ENCODE peak calls at places on chromosome 16, in seven cellular contexts. A, Z, N, M, D, I and E are unnamed samples. For H3K4me1 and H3K27me3, the result is how much of the 10 kb centered on the place peaks cover.

GRCh38 chr16:22088642-22089041 is 3.7 kb upstream of the VWA3A start:
- DNase-seq in A (no peak), Z (no peak), N (no peak), M (no peak), D (no peak), I (no peak), E (no peak)

GRCh38 chr16:8776193-8776592 is 21.2 kb downstream of the TMEM186 start:
- DNase-seq in A (peak), Z (no peak), N (no peak), M (no peak), D (no peak), I (no peak), E (no peak)

GRCh38 chr16:8634991-8635736 is 13.7 kb downstream of the METTL22 start:
- DNase-seq in A (no peak), Z (no peak), N (peak), M (peak), D (no peak), I (no peak), E (peak)

GRCh38 chr16:69732101-69732500 is 5.7 kb upstream of the NQO1 start:
- DNase-seq in A (peak), Z (no peak), N (no peak), M (no peak), D (no peak), I (no peak), E (no peak)

GRCh38 chr16:72112452-72112792 is 18.8 kb downstream of the DHX38 start:
- DNase-seq in A (no peak), Z (no peak), N (no peak), M (no peak), D (no peak), I (no peak), E (no peak)

GRCh38 chr16:84689126-84689525 is 10.7 kb upstream of the USP10 start:
- DNase-seq in A (no peak), Z (no peak), N (peak), M (peak), D (no peak), I (no peak), E (no peak)

GRCh38 chr16:13254998-13255614 is 353.7 kb downstream of the SHISA9 start:
- DNase-seq in A (no peak), Z (no peak), N (no peak), M (no peak), D (no peak), I (no peak), E (no peak)

GRCh38 chr16:67199808-67200198 is 872 bp downstream of the ELMO3 start:
- DNase-seq in A (peak), Z (no peak), N (no peak), M (no peak), D (no peak), I (no peak), E (no peak)

GRCh38 chr16:6286176-6286575 is 1046.5 kb upstream of the RBFOX1 start:
- DNase-seq in A (no peak), Z (no peak), N (no peak), M (no peak), D (no peak), I (no peak), E (no peak)

GRCh38 chr16:49560018-49560830 is 186.6 kb downstream of the C16orf78 start:
- DNase-seq in A (no peak), Z (no peak), N (no peak), M (peak), D (no peak), I (peak), E (no peak)

GRCh38 chr16:25138130-25138529 is 26.6 kb downstream of the LCMT1 start:
- DNase-seq in A (no peak), Z (no peak), N (no peak), M (no peak), D (no peak), I (no peak), E (no peak)

GRCh38 chr16:1832831-1833454 is 5.9 kb downstream of the FAHD1 start:
- DNase-seq in A (no peak), Z (no peak), N (no peak), M (no peak), D (no peak), I (no peak), E (no peak)

GRCh38 chr16:10938321-10938720 is 3.9 kb downstream of the DEXI start:
- DNase-seq in A (no peak), Z (no peak), N (peak), M (no peak), D (peak), I (no peak), E (no peak)
- H3K4me1 ChIP-seq in A (half or more), Z (half or more), N (under half), M (under half), D (half or more), I (under half), E (under half)

DNA sequence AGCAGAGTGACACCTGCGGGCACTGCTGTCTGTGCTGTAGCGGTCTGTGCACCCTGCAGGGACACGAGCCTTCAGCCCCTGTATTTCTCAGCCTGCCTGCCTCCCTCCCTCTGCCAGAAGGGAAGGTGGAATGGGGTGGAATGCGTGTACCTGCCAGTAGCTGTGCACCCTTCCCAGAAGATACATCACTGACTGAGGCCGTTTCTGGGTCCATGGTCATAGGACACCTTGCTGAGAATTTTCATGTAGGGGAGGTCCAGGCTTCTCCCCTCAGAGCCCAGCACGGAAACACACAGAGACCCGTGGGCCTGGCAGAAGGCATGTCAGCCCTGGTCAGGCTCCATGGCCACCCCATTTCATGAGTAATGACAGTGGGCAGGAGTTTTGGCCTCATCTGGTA is 16.5 kb downstream of the DBNDD1 start:
- DNase-seq in A (no peak), Z (no peak), N (no peak), M (no peak), D (no peak), I (no peak), E (no peak)
- H3K4me3 ChIP-seq in A (no peak), Z (no peak), N (no peak), M (no peak), D (no peak), I (no peak), E (no peak)

GRCh38 chr16:86325360-86325759 is 185.0 kb upstream of the FOXF1 start:
- DNase-seq in A (no peak), Z (no peak), N (no peak), M (no peak), D (no peak), I (no peak), E (no peak)

GRCh38 chr16:86322283-86322682 is 188.0 kb upstream of the FOXF1 start:
- DNase-seq in A (no peak), Z (no peak), N (no peak), M (no peak), D (no peak), I (no peak), E (no peak)

GRCh38 chr16:86322840-86323239 is 187.5 kb upstream of the FOXF1 start:
- DNase-seq in A (no peak), Z (no peak), N (no peak), M (no peak), D (no peak), I (no peak), E (no peak)

GRCh38 chr16:86325895-86326294 is 184.4 kb upstream of the FOXF1 start:
- DNase-seq in A (no peak), Z (no peak), N (no peak), M (no peak), D (no peak), I (no peak), E (no peak)

DNA sequence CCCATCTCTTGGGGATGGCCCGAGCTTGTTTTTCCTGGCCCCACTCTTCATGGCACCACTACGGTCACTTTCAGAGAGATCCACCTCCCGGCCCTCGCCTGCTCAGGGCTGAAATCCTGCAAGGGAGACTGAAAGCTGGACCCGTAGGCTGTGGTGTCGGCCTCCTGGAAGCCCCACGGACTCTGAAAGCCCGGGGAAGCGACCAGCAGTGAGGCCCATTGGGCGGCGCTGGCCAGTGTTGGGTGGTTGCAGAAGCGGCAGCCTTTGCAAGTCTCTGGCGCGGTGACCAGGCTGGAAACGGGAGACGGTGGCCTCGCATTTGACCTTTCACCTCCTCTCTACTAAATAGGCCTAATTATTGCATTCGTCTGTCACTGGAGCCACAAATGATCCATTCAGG is 186.0 kb upstream of the FOXF1 start:
- DNase-seq in A (no peak), Z (no peak), N (no peak), M (no peak), D (no peak), I (no peak), E (no peak)
- H3K27me3 ChIP-seq in A (under half), Z (under half), N (half or more), M (under half), D (under half), I (under half), E (under half)

DNA sequence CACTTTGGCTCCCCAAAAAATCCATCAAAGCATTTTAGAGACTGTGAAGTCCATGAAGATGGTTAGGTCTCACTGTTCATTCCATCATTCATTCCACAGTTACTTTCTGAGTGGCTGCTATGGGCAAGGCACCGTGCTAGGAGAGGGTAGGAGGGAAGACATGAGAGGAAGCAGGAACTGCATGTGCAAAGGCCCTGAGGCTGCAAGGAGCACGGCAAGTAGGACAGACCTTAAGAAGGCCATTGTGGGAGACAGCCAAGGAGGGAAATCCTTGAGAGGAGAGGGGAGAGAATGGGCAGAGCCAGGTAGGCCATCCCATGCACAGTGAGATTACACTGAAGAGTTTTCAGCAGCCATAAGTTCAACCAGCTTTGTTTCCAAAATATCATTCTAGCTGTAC is 196.2 kb upstream of the DYNLRB2 start:
- DNase-seq in A (no peak), Z (no peak), N (no peak), M (no peak), D (no peak), I (no peak), E (no peak)
- H3K4me1 ChIP-seq in A (under half), Z (under half), N (under half), M (under half), D (under half), I (under half), E (under half)

DNA sequence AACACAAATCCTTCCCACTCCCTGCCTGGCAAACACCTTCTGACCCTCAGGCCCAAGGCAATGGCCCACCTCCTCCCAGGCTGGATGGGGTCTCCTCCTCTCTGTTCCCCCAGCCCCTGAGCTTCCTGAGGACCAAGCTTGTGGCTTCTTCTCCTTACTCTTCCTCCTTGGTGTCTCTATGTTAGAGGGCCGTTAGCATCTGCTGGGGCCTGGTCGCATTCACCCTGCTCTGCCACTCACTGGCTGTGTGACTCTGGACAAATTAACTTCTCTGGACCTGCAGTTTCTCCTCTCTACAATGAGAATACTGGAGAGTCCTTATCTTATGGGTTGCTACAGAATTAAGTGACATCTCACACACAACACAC is 725 bp upstream of the MT2A start:
- DNase-seq in A (no peak), Z (no peak), N (no peak), M (no peak), D (no peak), I (no peak), E (no peak)
- H3K4me3 ChIP-seq in A (peak), Z (peak), N (peak), M (peak), D (peak), I (no peak), E (peak)